ENCODE peak calls at places on chromosomes 7 and 10, in four cellular contexts. One of them, this sample, is unnamed.

GRCh38 chr7:31134246-31135188 is 82.4 kb downstream of the ADCYAP1R1 start:
- DNase-seq in cardiac muscle cell: peak; percentile 92
- DNase-seq in fibroblast of lung: peak; percentile 43
- DNase-seq in colonic mucosa: peak; percentile 69
- DNase-seq in this sample: peak; percentile 75

GRCh38 chr7:96303686-96304443 is 18.0 kb downstream of the SLC25A13 start:
- DNase-seq in cardiac muscle cell: no peak
- DNase-seq in fibroblast of lung: peak; percentile 92
- DNase-seq in colonic mucosa: no peak
- DNase-seq in this sample: peak; percentile 37

GRCh38 chr10:24207781-24208611 is 942 bp upstream of the KIAA1217 start:
- DNase-seq in cardiac muscle cell: peak; percentile 19
- DNase-seq in fibroblast of lung: peak; percentile 36
- DNase-seq in colonic mucosa: peak; percentile 40
- DNase-seq in this sample: peak; percentile 25

GRCh38 chr7:44374007-44374763 is 48.8 kb upstream of the CAMK2B start:
- DNase-seq in cardiac muscle cell: no peak
- DNase-seq in fibroblast of lung: no peak
- DNase-seq in colonic mucosa: no peak
- DNase-seq in this sample: no peak

GRCh38 chr10:111773950-111774349 is 409.6 kb downstream of the GPAM start:
- DNase-seq in cardiac muscle cell: no peak
- DNase-seq in fibroblast of lung: no peak
- DNase-seq in colonic mucosa: no peak
- DNase-seq in this sample: no peak

GRCh38 chr7:837001-837400 is 4.7 kb downstream of the SUN1 start:
- DNase-seq in cardiac muscle cell: no peak
- DNase-seq in fibroblast of lung: no peak
- DNase-seq in colonic mucosa: no peak
- DNase-seq in this sample: no peak

GRCh38 chr7:597348-598178 is 77.9 kb upstream of the PDGFA start:
- DNase-seq in cardiac muscle cell: no peak
- DNase-seq in fibroblast of lung: no peak
- DNase-seq in colonic mucosa: no peak
- DNase-seq in this sample: no peak

GRCh38 chr10:21464134-21464533 is 61.3 kb downstream of the SKIDA1 start:
- DNase-seq in cardiac muscle cell: no peak
- DNase-seq in fibroblast of lung: peak; percentile 37
- DNase-seq in colonic mucosa: no peak
- DNase-seq in this sample: no peak

GRCh38 chr10:124592736-124593430 is 131.3 kb downstream of the LHPP start:
- DNase-seq in cardiac muscle cell: no peak
- DNase-seq in fibroblast of lung: no peak
- DNase-seq in colonic mucosa: no peak
- DNase-seq in this sample: no peak

GRCh38 chr10:8273749-8274148 is 219.3 kb downstream of the GATA3 start:
- DNase-seq in cardiac muscle cell: no peak
- DNase-seq in fibroblast of lung: no peak
- DNase-seq in colonic mucosa: no peak
- DNase-seq in this sample: no peak

GRCh38 chr10:49347342-49347741 is 48.4 kb downstream of the C10orf71 start:
- DNase-seq in cardiac muscle cell: no peak
- DNase-seq in fibroblast of lung: no peak
- DNase-seq in colonic mucosa: no peak
- DNase-seq in this sample: no peak

GRCh38 chr7:73893342-73894101 is 32.6 kb downstream of the TMEM270 start:
- DNase-seq in cardiac muscle cell: no peak
- DNase-seq in fibroblast of lung: peak; percentile 61
- DNase-seq in colonic mucosa: no peak
- DNase-seq in this sample: peak; percentile 65

GRCh38 chr10:76336213-76336963 is 905.0 kb downstream of the LRMDA start:
- DNase-seq in cardiac muscle cell: no peak
- DNase-seq in fibroblast of lung: no peak
- DNase-seq in colonic mucosa: peak; percentile 62
- DNase-seq in this sample: no peak

GRCh38 chr7:266851-267840 is 22.8 kb upstream of the FOXL3 start:
- DNase-seq in cardiac muscle cell: peak; percentile 45
- DNase-seq in fibroblast of lung: no peak
- DNase-seq in colonic mucosa: peak; percentile 65
- DNase-seq in this sample: no peak

GRCh38 chr10:53489331-53489730 is 716.7 kb upstream of the MBL2 start:
- DNase-seq in cardiac muscle cell: peak; percentile 22
- DNase-seq in fibroblast of lung: no peak
- DNase-seq in colonic mucosa: no peak
- DNase-seq in this sample: no peak

GRCh38 chr7:107035446-107035845 is 9.1 kb upstream of the PRKAR2B start:
- DNase-seq in cardiac muscle cell: no peak
- DNase-seq in fibroblast of lung: peak; percentile 90
- DNase-seq in colonic mucosa: no peak
- DNase-seq in this sample: peak; percentile 37

GRCh38 chr10:16049775-16050174 is 189.5 kb upstream of the MINDY3 start:
- DNase-seq in cardiac muscle cell: no peak
- DNase-seq in fibroblast of lung: no peak
- DNase-seq in colonic mucosa: no peak
- DNase-seq in this sample: no peak

GRCh38 chr7:55019329-55019690 is 493 bp downstream of the EGFR start:
- DNase-seq in cardiac muscle cell: peak; percentile 46
- DNase-seq in fibroblast of lung: peak; percentile 36
- DNase-seq in colonic mucosa: peak; percentile 64
- DNase-seq in this sample: no peak

GRCh38 chr7:133950856-133951255 is 176.3 kb upstream of the LRGUK start:
- DNase-seq in cardiac muscle cell: no peak
- DNase-seq in fibroblast of lung: no peak
- DNase-seq in colonic mucosa: no peak
- DNase-seq in this sample: no peak

GRCh38 chr7:90413185-90413528 is 9.9 kb downstream of the CLDN12 start:
- DNase-seq in cardiac muscle cell: no peak
- DNase-seq in fibroblast of lung: no peak
- DNase-seq in colonic mucosa: no peak
- DNase-seq in this sample: no peak

GRCh38 chr7:139023076-139023475 is 12.8 kb downstream of the ZC3HAV1L start:
- DNase-seq in cardiac muscle cell: no peak
- DNase-seq in fibroblast of lung: peak; percentile 41
- DNase-seq in colonic mucosa: no peak
- DNase-seq in this sample: no peak

GRCh38 chr10:86661161-86662025 is 6.9 kb upstream of the LDB3 start:
- DNase-seq in cardiac muscle cell: peak; percentile 75
- DNase-seq in fibroblast of lung: peak; percentile 26
- DNase-seq in colonic mucosa: no peak
- DNase-seq in this sample: peak; percentile 66

GRCh38 chr10:126571203-126571602 is 99.3 kb downstream of the C10orf90 start:
- DNase-seq in cardiac muscle cell: no peak
- DNase-seq in fibroblast of lung: no peak
- DNase-seq in colonic mucosa: no peak
- DNase-seq in this sample: no peak

GRCh38 chr7:140655511-140656408 is 15.1 kb upstream of the DENND2A start:
- DNase-seq in cardiac muscle cell: no peak
- DNase-seq in fibroblast of lung: no peak
- DNase-seq in colonic mucosa: no peak
- DNase-seq in this sample: no peak

GRCh38 chr10:48595533-48595932 is 9.3 kb downstream of the ARHGAP22 start:
- DNase-seq in cardiac muscle cell: no peak
- DNase-seq in fibroblast of lung: no peak
- DNase-seq in colonic mucosa: no peak
- DNase-seq in this sample: no peak

GRCh38 chr10:3805227-3805790 is 20.3 kb upstream of the KLF6 start:
- DNase-seq in cardiac muscle cell: no peak
- DNase-seq in fibroblast of lung: peak; percentile 89
- DNase-seq in colonic mucosa: no peak
- DNase-seq in this sample: peak; percentile 46

GRCh38 chr10:129754211-129755050 is 209.6 kb downstream of the EBF3 start:
- DNase-seq in cardiac muscle cell: no peak
- DNase-seq in fibroblast of lung: no peak
- DNase-seq in colonic mucosa: no peak
- DNase-seq in this sample: no peak

GRCh38 chr10:132677096-132677904 is 108.6 kb downstream of the NKX6-2 start:
- DNase-seq in cardiac muscle cell: no peak
- DNase-seq in fibroblast of lung: peak; percentile 11
- DNase-seq in colonic mucosa: no peak
- DNase-seq in this sample: no peak

GRCh38 chr10:83343676-83344075 is 795.6 kb upstream of the GHITM start:
- DNase-seq in cardiac muscle cell: no peak
- DNase-seq in fibroblast of lung: peak; percentile 29
- DNase-seq in colonic mucosa: no peak
- DNase-seq in this sample: no peak

GRCh38 chr7:47801423-47801822 is 146.8 kb downstream of the PKD1L1 start:
- DNase-seq in cardiac muscle cell: no peak
- DNase-seq in fibroblast of lung: no peak
- DNase-seq in colonic mucosa: no peak
- DNase-seq in this sample: no peak

GRCh38 chr10:99784025-99784730 is 1.7 kb downstream of the ABCC2 start:
- DNase-seq in cardiac muscle cell: no peak
- DNase-seq in fibroblast of lung: peak; percentile 86
- DNase-seq in colonic mucosa: no peak
- DNase-seq in this sample: peak; percentile 90

GRCh38 chr7:132933076-132933466 is 148.8 kb downstream of the CHCHD3 start:
- DNase-seq in cardiac muscle cell: no peak
- DNase-seq in fibroblast of lung: peak; percentile 84
- DNase-seq in colonic mucosa: no peak
- DNase-seq in this sample: peak; percentile 91

DNA sequence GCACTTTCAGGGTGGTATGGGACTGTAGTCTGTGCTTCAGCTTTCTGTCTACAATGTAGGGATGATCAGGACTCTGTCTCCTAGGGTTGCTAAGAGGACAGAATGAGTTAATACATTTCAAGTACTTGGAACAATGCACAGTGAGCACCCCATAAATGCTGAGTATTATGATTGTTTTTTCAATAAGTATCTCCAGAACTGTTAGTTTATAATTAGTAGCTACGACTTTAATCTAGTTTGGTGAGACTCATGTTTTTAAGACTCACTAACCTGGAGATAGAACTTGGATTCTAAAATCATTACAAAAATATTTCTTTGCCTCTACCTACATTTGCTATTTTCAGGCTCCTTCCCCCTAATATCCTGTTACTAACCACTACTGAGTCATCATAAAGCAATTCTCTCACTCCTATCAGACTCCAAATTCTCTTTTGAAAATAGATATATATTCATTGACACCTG is 95.3 kb downstream of the CPED1 start:
- DNase-seq in cardiac muscle cell: no peak
- DNase-seq in fibroblast of lung: peak; percentile 63
- DNase-seq in colonic mucosa: no peak
- DNase-seq in this sample: peak; percentile 42
- H3K4me3 ChIP-seq in cardiac muscle cell: no peak overlapping the region
- H3K4me3 ChIP-seq in fibroblast of lung: no peak overlapping the region
- H3K4me3 ChIP-seq in colonic mucosa: no peak overlapping the region
- H3K4me3 ChIP-seq in this sample: no peak overlapping the region

GRCh38 chr10:115171392-115171960 is 78.3 kb downstream of the ATRNL1 start:
- DNase-seq in cardiac muscle cell: no peak
- DNase-seq in fibroblast of lung: peak; percentile 1
- DNase-seq in colonic mucosa: no peak
- DNase-seq in this sample: peak; percentile 18
- TF ChIP-seq CTCF in cardiac muscle cell: peak; percentile 35
- TF ChIP-seq CTCF in fibroblast of lung: no peak
- TF ChIP-seq CTCF in colonic mucosa: peak; percentile 27
- TF ChIP-seq CTCF in this sample: peak; percentile 34

DNA sequence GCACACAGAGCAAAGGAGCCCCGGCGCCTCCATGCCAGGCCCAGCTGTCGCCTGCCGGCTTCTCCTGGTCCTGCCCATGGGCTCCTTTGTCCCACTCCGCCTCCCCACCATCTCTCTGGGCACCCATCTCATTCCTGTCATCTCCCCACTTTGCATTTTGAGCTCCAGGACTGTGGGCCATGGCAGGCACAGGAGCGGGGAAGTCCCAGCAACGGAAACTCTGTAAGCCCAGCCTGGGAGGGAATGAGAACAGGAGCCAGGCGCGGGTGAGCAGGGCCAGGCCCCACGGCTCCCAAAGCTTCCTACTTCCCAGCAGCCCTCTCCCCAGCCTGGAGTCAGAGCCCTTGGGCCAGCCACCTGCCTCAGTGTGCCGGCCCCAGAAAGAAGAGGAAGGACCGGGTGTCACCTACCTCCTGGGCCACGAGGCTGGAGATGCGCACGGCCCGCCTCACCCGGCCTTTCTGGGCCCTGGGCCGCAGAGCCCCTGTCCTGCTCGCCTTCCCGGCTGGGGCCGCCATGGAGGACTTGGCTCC is 23.1 kb downstream of the KCNH2 start:
- DNase-seq in cardiac muscle cell: no peak
- DNase-seq in fibroblast of lung: no peak
- DNase-seq in colonic mucosa: no peak
- DNase-seq in this sample: no peak
- H3K4me3 ChIP-seq in cardiac muscle cell: no peak overlapping the region
- H3K4me3 ChIP-seq in fibroblast of lung: no peak overlapping the region
- H3K4me3 ChIP-seq in colonic mucosa: peak overlapping the region; percentile 18
- H3K4me3 ChIP-seq in this sample: no peak overlapping the region

DNA sequence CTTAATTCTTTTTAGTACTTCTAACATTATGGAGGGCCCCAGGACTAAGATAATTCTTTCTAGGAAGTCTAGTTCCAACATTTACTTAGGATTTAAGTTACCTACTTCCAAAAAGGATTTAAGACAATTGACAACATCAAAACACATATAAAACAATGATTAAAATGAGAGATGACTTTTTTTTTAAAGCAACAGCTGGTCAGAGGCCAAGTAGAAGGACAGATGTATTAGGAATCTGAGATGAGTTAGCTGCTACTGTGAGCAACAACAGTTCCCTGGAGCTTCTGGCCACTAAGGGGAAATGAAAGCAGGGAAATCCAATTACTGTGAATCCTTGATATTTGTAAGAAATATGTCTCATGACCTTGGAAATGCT is 222.3 kb downstream of the PHTF2 start:
- DNase-seq in cardiac muscle cell: no peak
- DNase-seq in fibroblast of lung: no peak
- DNase-seq in colonic mucosa: no peak
- DNase-seq in this sample: no peak
- TF ChIP-seq CTCF in cardiac muscle cell: no peak
- TF ChIP-seq CTCF in fibroblast of lung: no peak
- TF ChIP-seq CTCF in colonic mucosa: no peak
- TF ChIP-seq CTCF in this sample: no peak

GRCh38 chr10:71694039-71694471 is 25.5 kb downstream of the C10orf105 start:
- DNase-seq in cardiac muscle cell: no peak
- DNase-seq in fibroblast of lung: no peak
- DNase-seq in colonic mucosa: no peak
- DNase-seq in this sample: no peak
- H3K4me3 ChIP-seq in cardiac muscle cell: no peak overlapping the region
- H3K4me3 ChIP-seq in fibroblast of lung: no peak overlapping the region
- H3K4me3 ChIP-seq in colonic mucosa: no peak overlapping the region
- H3K4me3 ChIP-seq in this sample: no peak overlapping the region